ENCODE peak calls at places on chromosomes 5 and 9, in eight cellular contexts. P is uterus, R is fibroblast of lung, I is OCI-LY7, L is upper lobe of right lung, O is stomach, E is IMR-90, K is colonic mucosa. C is an unnamed sample.

GRCh38 chr9:131167146-131167692 is 41.8 kb downstream of the NUP214 start:
- DNase-seq in R (no peak), K (no peak), I (no peak), O (peak), E (no peak), L (no peak), P (no peak), C (no peak)

GRCh38 chr5:119212666-119213065 is 141.8 kb downstream of the DMXL1 start:
- DNase-seq in O (no peak), R (no peak), E (no peak), I (no peak), K (no peak), L (no peak), P (no peak), C (no peak)

GRCh38 chr5:143921525-143922311 is 109.8 kb downstream of the HMHB1 start:
- DNase-seq in O (no peak), E (peak), R (peak), K (no peak), P (no peak), I (no peak), L (no peak), C (no peak)

GRCh38 chr9:21812415-21812814 is 10.0 kb downstream of the MTAP start:
- DNase-seq in E (peak), O (no peak), P (no peak), R (no peak), L (no peak), K (no peak), I (no peak), C (no peak)

GRCh38 chr9:29511680-29512079 is 1938.4 kb upstream of the C9orf72 start:
- DNase-seq in K (no peak), E (no peak), P (no peak), L (no peak), R (no peak), O (no peak), I (no peak), C (no peak)

GRCh38 chr9:38382141-38382540 is 10.4 kb upstream of the ALDH1B1 start:
- DNase-seq in I (no peak), E (no peak), P (no peak), K (no peak), O (no peak), R (no peak), L (no peak), C (no peak)

GRCh38 chr9:114896344-114896743 is 34.0 kb downstream of the TNFSF8 start:
- DNase-seq in L (no peak), E (no peak), R (no peak), O (no peak), I (no peak), P (no peak), K (no peak), C (no peak)

GRCh38 chr9:6965566-6965965 is 207.8 kb downstream of the KDM4C start:
- DNase-seq in L (no peak), I (no peak), O (no peak), P (no peak), K (no peak), E (no peak), R (no peak), C (no peak)

GRCh38 chr9:126523621-126524111 is 90.1 kb upstream of the LMX1B start:
- DNase-seq in L (no peak), I (no peak), O (no peak), K (no peak), R (no peak), P (no peak), E (no peak), C (no peak)

GRCh38 chr9:33290247-33290993 is at the start of gene NFX1:
- DNase-seq in O (peak), L (peak), E (peak), P (peak), R (peak), I (peak), K (peak), C (peak)

GRCh38 chr5:127650022-127650421 is 1.1 kb downstream of the CTXN3 start:
- DNase-seq in O (no peak), L (no peak), I (no peak), K (no peak), P (no peak), E (no peak), R (peak), C (no peak)

GRCh38 chr5:75681125-75681830 is 36.0 kb downstream of the POC5 start:
- DNase-seq in O (no peak), I (peak), R (peak), E (peak), P (no peak), K (no peak), L (no peak), C (no peak)

GRCh38 chr5:81192351-81192750 is 40.8 kb upstream of the CKMT2 start:
- DNase-seq in O (no peak), P (no peak), K (no peak), R (no peak), E (no peak), I (no peak), L (no peak), C (no peak)

GRCh38 chr9:129506892-129507291 is 114.0 kb downstream of the C9orf50 start:
- DNase-seq in I (no peak), P (no peak), E (peak), K (no peak), O (no peak), L (no peak), R (peak), C (no peak)

GRCh38 chr9:72041775-72042194 is 18.6 kb downstream of the C9orf57 start:
- DNase-seq in L (peak), E (peak), O (no peak), R (peak), K (peak), I (no peak), P (peak), C (no peak)

GRCh38 chr9:98178874-98179850 is 13.3 kb downstream of the CORO2A start:
- DNase-seq in K (no peak), I (no peak), L (no peak), P (no peak), O (no peak), E (no peak), R (no peak), C (no peak)

GRCh38 chr9:123401879-123402513 is 46.0 kb downstream of the CRB2 start:
- DNase-seq in E (peak), O (no peak), K (peak), L (no peak), P (no peak), I (peak), R (peak), C (no peak)

GRCh38 chr5:124194282-124194681 is 552.2 kb downstream of the ZNF608 start:
- DNase-seq in L (no peak), R (no peak), P (no peak), O (no peak), E (no peak), I (no peak), K (no peak), C (no peak)

GRCh38 chr5:90111354-90112070 is 298.0 kb downstream of the CETN3 start:
- DNase-seq in P (no peak), L (no peak), K (no peak), I (no peak), E (no peak), R (peak), O (no peak), C (no peak)

GRCh38 chr9:5784526-5785315 is 48.2 kb downstream of the ERMP1 start:
- DNase-seq in I (no peak), P (no peak), O (no peak), L (no peak), R (peak), E (no peak), K (no peak), C (no peak)

GRCh38 chr5:22850981-22851380 is 2.2 kb downstream of the CDH12 start:
- DNase-seq in O (no peak), E (no peak), R (peak), L (no peak), K (no peak), I (no peak), P (no peak), C (no peak)

GRCh38 chr5:67149933-67150523 is 46.6 kb downstream of the CD180 start:
- DNase-seq in K (no peak), O (no peak), E (peak), R (peak), P (no peak), I (no peak), L (no peak), C (no peak)

GRCh38 chr5:2891781-2892180 is 140.3 kb upstream of the IRX2 start:
- DNase-seq in L (no peak), P (no peak), R (no peak), O (no peak), E (no peak), K (no peak), I (no peak), C (no peak)

GRCh38 chr5:150419630-150420270 is 7.0 kb upstream of the CD74 start:
- DNase-seq in E (no peak), O (no peak), K (no peak), P (no peak), R (no peak), L (peak), I (peak), C (no peak)
- H3K27ac ChIP-seq in E (no peak), O (no peak), K (no peak), P (no peak), R (no peak), L (no peak), I (peak), C (peak)

DNA sequence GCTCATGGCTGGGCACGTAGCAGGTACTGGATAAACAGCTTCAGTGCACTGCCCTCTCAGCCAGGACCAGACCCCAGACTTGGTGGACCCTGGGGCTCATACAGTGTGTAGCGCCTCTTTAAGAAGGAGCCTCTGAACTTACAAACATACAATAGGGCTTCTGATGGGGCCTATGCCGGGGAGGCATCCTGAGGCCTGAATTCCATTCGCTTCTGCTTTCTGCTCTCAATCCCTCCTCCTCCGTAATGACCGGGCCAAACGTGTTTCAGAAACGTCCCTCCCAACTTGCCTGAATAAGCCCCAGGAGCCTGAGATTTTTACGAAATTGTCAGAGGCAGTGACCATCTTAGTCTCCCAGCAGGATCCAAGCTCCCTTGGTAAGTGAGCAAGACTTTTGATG is 128.1 kb upstream of the BOD1 start:
- DNase-seq in O (no peak), E (no peak), L (no peak), I (peak), R (no peak), P (no peak), K (no peak), C (no peak)
- H3K4me3 ChIP-seq in O (no peak), E (no peak), L (no peak), I (peak), R (no peak), P (no peak), K (no peak), C (no peak)

GRCh38 chr5:132219981-132220380 is 7.7 kb downstream of the P4HA2 start:
- DNase-seq in I (no peak), R (no peak), K (no peak), E (no peak), P (no peak), L (no peak), O (no peak), C (no peak)

GRCh38 chr5:132223861-132224260 is 3.8 kb downstream of the P4HA2 start:
- DNase-seq in E (no peak), K (no peak), I (no peak), R (no peak), P (no peak), L (no peak), O (no peak), C (no peak)

GRCh38 chr5:132222649-132223038 is 5.0 kb downstream of the P4HA2 start:
- DNase-seq in E (no peak), P (no peak), R (no peak), L (no peak), I (peak), K (no peak), O (no peak), C (no peak)

GRCh38 chr5:132220476-132220875 is 7.2 kb downstream of the P4HA2 start:
- DNase-seq in O (no peak), K (no peak), R (no peak), E (peak), P (no peak), I (no peak), L (no peak), C (no peak)

GRCh38 chr5:132221781-132222648 is 5.6 kb downstream of the P4HA2 start:
- DNase-seq in K (peak), O (no peak), P (peak), L (no peak), R (peak), E (peak), I (no peak), C (no peak)
- TF ChIP-seq CTCF in K (no peak), O (no peak), P (no peak), L (peak), R (peak), E (peak), I (no peak), C (no peak)

DNA sequence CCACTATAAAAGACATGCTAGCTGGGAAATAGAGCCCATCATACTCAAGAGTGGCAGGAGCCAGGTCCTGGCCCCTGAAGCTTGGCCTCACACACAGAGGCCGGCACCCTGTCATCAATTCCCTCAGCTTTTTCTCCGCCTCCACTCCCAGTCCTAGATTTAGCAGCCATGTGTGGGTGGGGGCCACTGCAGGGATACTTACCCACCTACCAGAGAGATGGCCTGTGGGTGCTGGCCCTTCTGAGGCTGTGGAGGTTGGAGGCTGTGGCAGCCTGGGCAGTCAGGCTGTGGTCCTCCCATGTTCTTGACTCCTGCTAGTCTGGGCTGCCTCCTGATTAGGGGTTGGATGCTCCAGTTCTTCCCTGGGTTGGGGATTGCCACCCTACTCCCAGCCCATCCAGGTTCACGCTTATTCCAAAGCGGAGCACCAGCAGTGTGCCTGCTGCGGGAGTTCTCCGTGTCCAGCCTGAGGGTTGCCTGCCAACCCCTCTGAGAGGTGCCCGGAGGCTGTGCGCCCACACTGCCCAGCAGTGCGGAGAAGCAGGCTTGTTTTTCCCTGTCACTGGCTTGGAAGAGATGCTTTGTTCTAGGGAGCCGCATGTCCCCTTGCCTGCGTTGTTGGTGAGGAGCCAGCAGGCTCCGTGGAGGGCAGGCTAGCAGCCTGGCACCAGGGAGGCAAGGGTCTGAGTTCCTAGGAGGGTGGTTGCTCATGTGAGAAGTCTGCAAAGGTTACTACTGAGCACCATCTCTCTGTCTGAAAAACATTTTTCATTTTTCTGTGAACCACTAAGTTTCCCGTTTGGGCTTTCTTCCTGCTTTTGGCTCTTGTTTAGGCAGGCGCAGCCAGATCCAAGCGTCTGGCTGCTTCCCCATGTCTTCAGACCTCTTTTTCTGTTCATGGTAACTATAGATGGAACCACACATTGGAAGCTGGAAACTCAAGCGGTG is 7.5 kb downstream of the SLC22A5 start:
- DNase-seq in O (no peak), L (no peak), R (no peak), I (no peak), K (no peak), P (no peak), E (no peak), C (peak)
- H3K27ac ChIP-seq in O (no peak), L (no peak), R (no peak), I (no peak), K (no peak), P (peak), E (no peak), C (peak)

GRCh38 chr5:93594591-93595419 is 11.8 kb downstream of the NR2F1 start:
- DNase-seq in L (no peak), O (no peak), P (no peak), E (no peak), K (no peak), R (peak), I (no peak), C (no peak)
- H3K4me3 ChIP-seq in L (peak), O (no peak), P (no peak), E (no peak), K (no peak), R (peak), I (no peak), C (no peak)

DNA sequence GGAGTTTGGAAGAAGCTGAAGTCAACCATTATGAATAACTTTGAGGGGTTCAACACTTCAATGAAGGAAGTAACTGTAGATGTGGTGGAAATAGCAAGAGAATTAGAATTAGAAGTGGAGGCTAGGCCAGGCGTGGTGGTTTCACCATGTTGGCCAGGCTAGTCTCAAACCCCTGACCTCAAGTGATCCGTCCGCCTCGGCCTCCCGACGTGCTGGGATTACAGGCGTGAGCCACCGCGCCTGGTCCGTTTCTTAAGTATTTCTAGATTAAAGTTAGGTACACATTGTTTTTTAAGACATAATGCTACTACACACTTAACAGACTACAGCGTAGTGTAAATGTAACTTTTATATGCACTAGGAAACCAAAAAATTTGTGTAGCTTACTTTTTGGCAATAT is 14.1 kb downstream of the FNIP1 start:
- DNase-seq in O (no peak), E (no peak), K (no peak), L (no peak), R (no peak), P (no peak), I (no peak), C (no peak)
- TF ChIP-seq CTCF in O (no peak), E (no peak), K (no peak), L (no peak), R (no peak), P (no peak), I (no peak), C (no peak)

DNA sequence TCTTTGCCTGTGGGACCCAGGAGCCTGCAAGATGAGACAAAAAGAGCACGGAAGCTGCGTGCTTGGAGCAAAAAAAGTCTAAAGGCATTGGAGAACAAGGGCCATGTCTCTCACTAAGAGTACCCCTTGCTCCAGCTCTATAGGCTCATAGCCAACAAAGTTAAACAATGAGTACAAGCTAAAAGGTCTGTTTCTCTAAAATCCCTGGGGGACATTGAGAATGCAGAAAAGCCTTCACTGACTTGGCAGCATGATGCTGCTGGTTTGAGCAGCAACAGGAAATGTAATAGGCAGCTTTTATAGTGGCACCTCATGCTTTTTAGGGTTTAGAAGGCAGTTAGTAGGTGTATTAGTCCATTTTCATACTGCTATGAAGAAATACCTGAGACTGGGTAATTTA is 287.5 kb downstream of the SMARCA2 start:
- DNase-seq in P (no peak), R (no peak), I (no peak), E (no peak), O (no peak), L (no peak), K (no peak), C (no peak)
- H3K27ac ChIP-seq in P (no peak), R (no peak), I (no peak), E (no peak), O (no peak), L (no peak), K (no peak), C (no peak)

DNA sequence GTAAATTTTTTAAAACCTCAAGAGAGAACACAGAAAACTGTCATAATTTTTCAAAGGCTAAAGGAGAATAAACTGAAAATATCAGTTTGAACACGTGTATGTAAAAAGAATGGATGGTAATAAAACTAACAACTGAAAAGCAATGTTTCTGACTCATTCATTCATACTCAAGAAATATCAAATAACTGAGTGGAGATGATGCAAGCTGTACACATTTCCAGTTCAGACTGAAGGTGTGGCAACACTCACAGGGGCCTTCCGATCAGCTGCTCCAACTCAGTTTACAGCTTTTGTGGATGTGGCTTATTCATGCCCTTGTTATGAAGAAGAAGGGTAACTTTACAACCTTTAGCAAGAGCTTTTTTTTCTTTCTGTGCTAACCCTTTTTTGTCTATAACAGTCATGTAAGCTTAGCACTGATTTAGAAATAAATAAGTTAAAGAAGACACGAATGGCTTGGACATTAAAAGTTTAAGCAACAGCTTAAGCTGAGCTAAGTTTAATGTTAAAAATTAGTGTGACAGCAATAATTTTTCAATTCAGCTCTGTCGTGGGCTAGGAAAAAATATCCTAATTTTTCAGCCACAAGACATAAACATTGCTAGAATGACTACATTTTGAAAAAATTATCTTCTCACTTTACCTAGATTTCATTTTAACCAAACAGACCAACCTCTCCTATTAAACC is 453.5 kb downstream of the RAB3C start:
- DNase-seq in R (peak), P (peak), I (no peak), K (peak), E (peak), L (no peak), O (no peak), C (no peak)
- H3K4me3 ChIP-seq in R (peak), P (no peak), I (no peak), K (no peak), E (peak), L (peak), O (peak), C (no peak)

GRCh38 chr5:39970117-39970798 is 545.5 kb upstream of the DAB2 start:
- DNase-seq in L (no peak), R (no peak), O (no peak), P (no peak), I (no peak), E (no peak), K (no peak), C (no peak)

GRCh38 chr5:39968371-39968770 is 543.6 kb upstream of the DAB2 start:
- DNase-seq in I (no peak), K (no peak), E (no peak), P (no peak), L (no peak), O (no peak), R (no peak), C (no peak)
- TF ChIP-seq CTCF in I (no peak), K (no peak), E (no peak), P (no peak), L (no peak), O (no peak), R (no peak), C (no peak)

C was measured in dorsolateral prefrontal cortex.